ENCODE peak calls at places on chromosomes 1 and 21, in eight cellular contexts. L is fibroblast of the aortic adventitia, K is heart right ventricle, S is tibial artery, Q is cardiac muscle cell, U is brain microvascular endothelial cell, X is A549, M is AG04449. A is an unnamed sample.

GRCh38 chr21:37208741-37209225 is 58.4 kb downstream of the VPS26C start:
- DNase-seq in L (no peak), K (peak; percentile 36), S (no peak), Q (no peak), U (no peak), X (no peak), M (no peak), A (no peak)

GRCh38 chr21:26117972-26118367 is 52.6 kb downstream of the APP start:
- DNase-seq in L (no peak), K (no peak), S (no peak), Q (no peak), U (no peak), X (no peak), M (no peak), A (no peak)

GRCh38 chr1:166906647-166907046 is 30.6 kb upstream of the TADA1 start:
- DNase-seq in L (peak; percentile 31), K (no peak), S (no peak), Q (no peak), U (no peak), X (no peak), M (no peak), A (no peak)

GRCh38 chr1:204619721-204620120 is 65.8 kb downstream of the LRRN2 start:
- DNase-seq in L (no peak), K (no peak), S (no peak), Q (no peak), U (no peak), X (no peak), M (no peak), A (no peak)

GRCh38 chr1:240104662-240105061 is 13.0 kb downstream of the FMN2 start:
- DNase-seq in L (no peak), K (no peak), S (no peak), Q (no peak), U (no peak), X (no peak), M (no peak), A (no peak)

GRCh38 chr1:10686404-10687040 is 109.9 kb downstream of the CASZ1 start:
- DNase-seq in L (no peak), K (no peak), S (no peak), Q (no peak), U (no peak), X (no peak), M (no peak), A (no peak)

GRCh38 chr1:40185951-40186864 is 25.0 kb downstream of the RLF start:
- DNase-seq in L (no peak), K (no peak), S (no peak), Q (no peak), U (peak; percentile 71), X (no peak), M (peak; percentile 56), A (peak; percentile 49)

GRCh38 chr1:32241011-32241763 is 5.8 kb upstream of the FAM167B start:
- DNase-seq in L (peak; percentile 68), K (peak; percentile 51), S (peak; percentile 85), Q (peak; percentile 56), U (peak; percentile 16), X (peak; percentile 54), M (no peak), A (peak; percentile 61)

GRCh38 chr1:20255666-20256065 is 35.0 kb upstream of the VWA5B1 start:
- DNase-seq in L (peak; percentile 36), K (no peak), S (no peak), Q (no peak), U (peak; percentile 53), X (peak; percentile 60), M (no peak), A (peak; percentile 59)

GRCh38 chr1:166040635-166041034 is 126.2 kb downstream of the FAM78B start:
- DNase-seq in L (no peak), K (no peak), S (no peak), Q (no peak), U (no peak), X (no peak), M (no peak), A (no peak)

GRCh38 chr1:109691762-109692161 is 4.1 kb downstream of the GSTM1 start:
- DNase-seq in L (no peak), K (peak; percentile 17), S (no peak), Q (no peak), U (no peak), X (no peak), M (no peak), A (no peak)

GRCh38 chr1:209641216-209642181 is 10.7 kb downstream of the LAMB3 start:
- DNase-seq in L (peak; percentile 65), K (peak; percentile 91), S (peak; percentile 88), Q (peak; percentile 88), U (no peak), X (no peak), M (no peak), A (peak; percentile 90)

GRCh38 chr1:116420417-116421200 is 47.6 kb downstream of the ATP1A1 start:
- DNase-seq in L (no peak), K (no peak), S (no peak), Q (no peak), U (no peak), X (no peak), M (no peak), A (no peak)

GRCh38 chr1:242467556-242468145 is 56.8 kb downstream of the PLD5 start:
- DNase-seq in L (peak; percentile 31), K (peak; percentile 48), S (peak; percentile 69), Q (peak; percentile 70), U (peak; percentile 48), X (peak; percentile 75), M (no peak), A (peak; percentile 54)

GRCh38 chr1:176073524-176074157 is 133.4 kb downstream of the COP1 start:
- DNase-seq in L (peak; percentile 83), K (peak; percentile 67), S (no peak), Q (peak; percentile 85), U (peak; percentile 75), X (peak; percentile 79), M (peak; percentile 12), A (peak; percentile 84)

GRCh38 chr1:212470059-212470458 is 37.3 kb downstream of the NENF start:
- DNase-seq in L (peak; percentile 100), K (peak; percentile 74), S (peak; percentile 97), Q (no peak), U (peak; percentile 97), X (peak; percentile 78), M (peak; percentile 42), A (peak; percentile 99)

GRCh38 chr1:33150522-33150921 is 31.3 kb downstream of the TRIM62 start:
- DNase-seq in L (no peak), K (no peak), S (no peak), Q (no peak), U (no peak), X (no peak), M (no peak), A (no peak)

GRCh38 chr21:35321322-35322200 is 272.5 kb upstream of the RUNX1 start:
- DNase-seq in L (no peak), K (no peak), S (no peak), Q (no peak), U (no peak), X (no peak), M (no peak), A (no peak)
- TF ChIP-seq CTCF in L (no peak), K (no peak), S (no peak), Q (no peak), U (no peak), X (no peak), M (no peak), A (no peak)

DNA sequence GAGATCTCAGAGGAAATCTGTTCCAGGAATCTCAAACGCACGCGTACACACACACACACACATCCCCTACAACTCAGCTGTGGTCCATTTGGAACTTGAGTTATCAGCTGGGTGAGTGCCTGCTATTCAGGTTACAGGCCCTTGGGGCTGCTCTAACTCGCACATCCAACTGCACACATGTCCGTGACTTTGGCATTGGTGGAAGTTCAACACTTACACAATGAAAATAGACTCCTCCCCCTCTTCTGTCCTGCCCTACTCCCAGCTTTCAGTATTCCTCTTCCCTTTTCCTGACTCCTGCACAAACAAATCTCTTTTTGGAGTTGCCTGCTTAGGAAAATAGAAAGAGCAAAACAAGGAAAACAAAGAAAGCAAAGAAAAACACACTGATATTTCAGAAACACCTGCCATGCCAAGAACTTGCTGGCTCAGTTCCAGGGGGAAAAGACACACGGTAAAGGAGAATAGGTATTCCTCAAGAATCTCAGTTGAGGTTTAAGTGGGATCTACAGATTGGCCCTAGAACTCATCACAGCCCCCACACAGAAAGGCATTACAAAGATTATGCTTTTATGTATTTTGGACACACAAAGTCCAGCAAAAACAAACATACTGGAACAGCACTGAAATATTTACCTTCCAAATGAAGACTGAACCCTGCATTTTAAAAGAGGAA is 140.8 kb downstream of the TGFBR3 start:
- DNase-seq in L (peak; percentile 93), K (peak; percentile 72), S (peak; percentile 77), Q (no peak), U (no peak), X (no peak), M (no peak), A (no peak)
- H3K4me3 ChIP-seq in L (no peak overlapping the region), K (no peak overlapping the region), S (no peak overlapping the region), Q (no peak overlapping the region), U (no peak overlapping the region), X (no peak overlapping the region), M (no peak overlapping the region), A (no peak overlapping the region)

GRCh38 chr1:15045123-15045522 is 108.4 kb upstream of the TMEM51 start:
- DNase-seq in L (no peak), K (no peak), S (no peak), Q (no peak), U (no peak), X (no peak), M (no peak), A (no peak)

GRCh38 chr1:15049067-15049466 is 104.5 kb upstream of the TMEM51 start:
- DNase-seq in L (no peak), K (no peak), S (no peak), Q (no peak), U (no peak), X (no peak), M (no peak), A (no peak)

GRCh38 chr1:15048437-15048980 is 105.0 kb upstream of the TMEM51 start:
- DNase-seq in L (no peak), K (no peak), S (no peak), Q (no peak), U (no peak), X (no peak), M (no peak), A (no peak)

GRCh38 chr1:15047237-15047636 is 106.3 kb upstream of the TMEM51 start:
- DNase-seq in L (no peak), K (no peak), S (no peak), Q (no peak), U (no peak), X (no peak), M (no peak), A (no peak)

GRCh38 chr1:15046487-15047165 is 106.9 kb upstream of the TMEM51 start:
- DNase-seq in L (peak; percentile 92), K (peak; percentile 66), S (peak; percentile 76), Q (peak; percentile 88), U (peak; percentile 57), X (peak; percentile 66), M (peak; percentile 38), A (peak; percentile 70)
- TF ChIP-seq CTCF in L (peak; percentile 96), K (peak; percentile 92), S (peak; percentile 91), Q (peak; percentile 96), U (peak; percentile 97), X (peak; percentile 77), M (peak; percentile 88), A (peak; percentile 91)

DNA sequence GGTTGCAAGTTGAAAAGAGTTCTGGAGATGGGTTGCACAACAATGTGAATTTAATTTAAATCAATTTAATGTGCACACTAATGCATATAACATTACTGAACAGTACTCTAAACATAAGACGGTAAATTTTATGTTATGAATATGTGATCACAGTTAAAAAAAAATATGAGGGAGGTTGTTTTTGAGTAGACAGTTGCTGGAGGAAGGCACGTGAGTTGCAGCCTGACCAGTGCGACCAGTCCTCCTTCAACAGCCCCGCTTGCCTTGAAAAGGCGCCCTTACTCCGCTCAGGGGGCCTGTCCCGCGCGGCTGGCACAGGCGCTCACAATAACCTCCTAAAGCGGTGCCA is 322 bp upstream of the OLIG1 start:
- DNase-seq in L (no peak), K (no peak), S (no peak), Q (no peak), U (no peak), X (no peak), M (no peak), A (no peak)
- H3K4me3 ChIP-seq in L (no peak overlapping the region), K (peak overlapping the region; percentile 48), S (no peak overlapping the region), Q (peak overlapping the region; percentile 37), U (no peak overlapping the region), X (peak overlapping the region; percentile 42), M (no peak overlapping the region), A (no peak overlapping the region)

A was measured in cardiac fibroblast.